ENCODE peak calls at places on chromosome 3, in eight cellular contexts. S is EL, W is dermis microvascular lymphatic vessel endothelial cell, I is NCI-H345, H is GM19239, A is AML-193, K is NCI-H1092 treated with DMSO at 0.1 percent for 48 hours, D is mesothelial cell of epicardium. F is an unnamed sample.

GRCh38 chr3:14363976-14364375 is 38.4 kb upstream of the SLC6A6 start:
- DNase-seq in H (no peak), A (no peak), D (no peak), K (no peak), I (no peak), S (peak; percentile 65), W (no peak), F (no peak)

GRCh38 chr3:150469931-150470740 is 62.0 kb downstream of the TSC22D2 start:
- DNase-seq in I (no peak), W (no peak), S (peak; percentile 86), D (no peak), H (no peak), K (no peak), A (no peak), F (no peak)

GRCh38 chr3:101193957-101194356 is 126.4 kb downstream of the IMPG2 start:
- DNase-seq in K (no peak), W (no peak), H (no peak), S (peak; percentile 90), A (no peak), D (no peak), I (no peak), F (no peak)

GRCh38 chr3:149618151-149619123 is 39.4 kb downstream of the WWTR1 start:
- DNase-seq in A (no peak), W (peak; percentile 67), H (no peak), K (no peak), D (no peak), I (no peak), S (no peak), F (peak; percentile 15)

GRCh38 chr3:114014211-114014610 is 42.1 kb downstream of the CCDC191 start:
- DNase-seq in I (no peak), A (no peak), K (no peak), W (no peak), S (no peak), H (no peak), D (no peak), F (no peak)

GRCh38 chr3:157282261-157283191 is 122.6 kb upstream of the CCNL1 start:
- DNase-seq in I (no peak), W (no peak), A (no peak), D (no peak), H (no peak), S (peak; percentile 94), K (no peak), F (no peak)

GRCh38 chr3:39809181-39809994 is at the start of gene MYRIP:
- DNase-seq in D (peak; percentile 72), I (peak; percentile 85), H (peak; percentile 70), K (peak; percentile 69), W (peak; percentile 43), S (peak; percentile 49), A (peak; percentile 36), F (peak; percentile 64)

GRCh38 chr3:60009931-60010478 is 960.2 kb upstream of the CFAP20DC start:
- DNase-seq in D (no peak), W (no peak), I (no peak), K (no peak), A (no peak), S (no peak), H (no peak), F (no peak)

GRCh38 chr3:102691507-102691906 is 256.7 kb downstream of the ZPLD1 start:
- DNase-seq in W (no peak), D (no peak), S (no peak), K (no peak), I (no peak), A (no peak), H (no peak), F (no peak)

GRCh38 chr3:36904641-36905040 is 40.2 kb downstream of the TRANK1 start:
- DNase-seq in A (peak; percentile 85), K (no peak), I (no peak), S (peak; percentile 24), W (no peak), H (no peak), D (no peak), F (no peak)

GRCh38 chr3:171784937-171785336 is 25.3 kb downstream of the PLD1 start:
- DNase-seq in I (no peak), A (no peak), D (no peak), K (no peak), S (no peak), H (no peak), W (no peak), F (no peak)

GRCh38 chr3:112646623-112647022 is 5.7 kb upstream of the CCDC80 start:
- DNase-seq in I (no peak), W (no peak), D (no peak), A (no peak), H (no peak), S (no peak), K (no peak), F (no peak)

GRCh38 chr3:150078983-150079739 is 108.5 kb upstream of the PFN2 start:
- DNase-seq in D (no peak), H (no peak), S (peak; percentile 93), I (no peak), W (no peak), K (no peak), A (no peak), F (no peak)

GRCh38 chr3:10839167-10839566 is 23.1 kb downstream of the SLC6A11 start:
- DNase-seq in D (no peak), A (no peak), H (no peak), K (no peak), I (no peak), W (no peak), S (no peak), F (no peak)

F was measured in COR-L47.